ENCODE peak calls at places on chromosomes 4 and X, in eight cellular contexts. One of them, this sample, is unnamed. For H3K4me1, the result is how much of the 10 kb centered on the place peaks cover.

GRCh38 chr4:177789610-177790009 is 347.4 kb upstream of the AGA start:
- DNase-seq in ovary: no peak
- DNase-seq in tibial nerve: no peak
- DNase-seq in heart right ventricle: no peak
- DNase-seq in Panc1: no peak
- DNase-seq in MM.1S: no peak
- DNase-seq in left lung: no peak
- DNase-seq in CD8-positive, alpha-beta memory T cell: no peak
- DNase-seq in this sample: no peak

GRCh38 chr4:96149911-96150310 is 310.0 kb downstream of the PDHA2 start:
- DNase-seq in ovary: no peak
- DNase-seq in tibial nerve: no peak
- DNase-seq in heart right ventricle: no peak
- DNase-seq in Panc1: no peak
- DNase-seq in MM.1S: no peak
- DNase-seq in left lung: no peak
- DNase-seq in CD8-positive, alpha-beta memory T cell: no peak
- DNase-seq in this sample: no peak

GRCh38 chrX:77493677-77494553 is 46.7 kb downstream of the FGF16 start:
- DNase-seq in ovary: no peak
- DNase-seq in tibial nerve: no peak
- DNase-seq in heart right ventricle: no peak
- DNase-seq in Panc1: no peak
- DNase-seq in MM.1S: no peak
- DNase-seq in left lung: no peak
- DNase-seq in CD8-positive, alpha-beta memory T cell: no peak
- DNase-seq in this sample: no peak

GRCh38 chrX:47484885-47485284 is 1.9 kb upstream of the ZNF41 start:
- DNase-seq in ovary: no peak
- DNase-seq in tibial nerve: no peak
- DNase-seq in heart right ventricle: no peak
- DNase-seq in Panc1: no peak
- DNase-seq in MM.1S: no peak
- DNase-seq in left lung: no peak
- DNase-seq in CD8-positive, alpha-beta memory T cell: no peak
- DNase-seq in this sample: no peak

GRCh38 chr4:74619931-74620702 is 174.2 kb downstream of the BTC start:
- DNase-seq in ovary: no peak
- DNase-seq in tibial nerve: no peak
- DNase-seq in heart right ventricle: no peak
- DNase-seq in Panc1: no peak
- DNase-seq in MM.1S: no peak
- DNase-seq in left lung: no peak
- DNase-seq in CD8-positive, alpha-beta memory T cell: no peak
- DNase-seq in this sample: no peak

GRCh38 chrX:80432863-80433262 is 12.6 kb downstream of the TENT5D start:
- DNase-seq in ovary: no peak
- DNase-seq in tibial nerve: no peak
- DNase-seq in heart right ventricle: no peak
- DNase-seq in Panc1: no peak
- DNase-seq in MM.1S: no peak
- DNase-seq in left lung: no peak
- DNase-seq in CD8-positive, alpha-beta memory T cell: no peak
- DNase-seq in this sample: no peak

GRCh38 chr4:91359714-91360051 is 944.1 kb upstream of the GRID2 start:
- DNase-seq in ovary: no peak
- DNase-seq in tibial nerve: no peak
- DNase-seq in heart right ventricle: no peak
- DNase-seq in Panc1: no peak
- DNase-seq in MM.1S: no peak
- DNase-seq in left lung: no peak
- DNase-seq in CD8-positive, alpha-beta memory T cell: no peak
- DNase-seq in this sample: no peak

GRCh38 chrX:154006965-154007364 is 12.7 kb downstream of the IRAK1 start:
- DNase-seq in ovary: no peak
- DNase-seq in tibial nerve: no peak
- DNase-seq in heart right ventricle: no peak
- DNase-seq in Panc1: no peak
- DNase-seq in MM.1S: no peak
- DNase-seq in left lung: no peak
- DNase-seq in CD8-positive, alpha-beta memory T cell: no peak
- DNase-seq in this sample: no peak

GRCh38 chr4:39362827-39363226 is 3.3 kb downstream of the RFC1 start:
- DNase-seq in ovary: no peak
- DNase-seq in tibial nerve: no peak
- DNase-seq in heart right ventricle: no peak
- DNase-seq in Panc1: no peak
- DNase-seq in MM.1S: no peak
- DNase-seq in left lung: no peak
- DNase-seq in CD8-positive, alpha-beta memory T cell: no peak
- DNase-seq in this sample: no peak

GRCh38 chrX:53445977-53446376 is 11.8 kb upstream of the HSD17B10 start:
- DNase-seq in ovary: no peak
- DNase-seq in tibial nerve: no peak
- DNase-seq in heart right ventricle: no peak
- DNase-seq in Panc1: no peak
- DNase-seq in MM.1S: peak
- DNase-seq in left lung: peak
- DNase-seq in CD8-positive, alpha-beta memory T cell: no peak
- DNase-seq in this sample: no peak

GRCh38 chr4:53781614-53782467 is 190.6 kb upstream of the LNX1 start:
- DNase-seq in ovary: no peak
- DNase-seq in tibial nerve: no peak
- DNase-seq in heart right ventricle: no peak
- DNase-seq in Panc1: no peak
- DNase-seq in MM.1S: no peak
- DNase-seq in left lung: no peak
- DNase-seq in CD8-positive, alpha-beta memory T cell: no peak
- DNase-seq in this sample: no peak

GRCh38 chr4:132572210-132572609 is 576.9 kb upstream of the PCDH10 start:
- DNase-seq in ovary: no peak
- DNase-seq in tibial nerve: no peak
- DNase-seq in heart right ventricle: no peak
- DNase-seq in Panc1: no peak
- DNase-seq in MM.1S: no peak
- DNase-seq in left lung: no peak
- DNase-seq in CD8-positive, alpha-beta memory T cell: no peak
- DNase-seq in this sample: no peak

DNA sequence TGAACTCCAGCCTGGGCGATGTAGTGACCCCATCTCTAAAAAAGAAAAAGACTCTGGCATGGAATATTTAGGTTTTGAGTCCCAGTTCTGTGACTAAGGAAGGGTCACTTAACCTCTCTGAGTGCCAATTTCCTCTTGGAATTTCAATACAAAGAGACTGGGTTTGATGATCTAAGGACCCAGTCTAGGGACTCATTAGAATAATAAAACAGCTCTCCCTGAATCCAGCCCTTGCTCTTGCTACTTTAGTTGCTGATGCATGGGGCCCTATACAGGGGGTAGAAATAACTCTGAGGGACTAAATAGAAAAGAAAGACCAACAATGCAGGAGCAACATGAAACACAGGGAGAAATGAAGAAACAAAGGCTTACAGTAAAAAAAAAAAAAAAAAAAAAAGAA is 12.6 kb downstream of the C4orf54 start:
- DNase-seq in ovary: no peak
- DNase-seq in tibial nerve: no peak
- DNase-seq in heart right ventricle: no peak
- DNase-seq in Panc1: no peak
- DNase-seq in MM.1S: no peak
- DNase-seq in left lung: no peak
- DNase-seq in CD8-positive, alpha-beta memory T cell: no peak
- DNase-seq in this sample: no peak
- H3K4me1 ChIP-seq in ovary: under half
- H3K4me1 ChIP-seq in tibial nerve: under half
- H3K4me1 ChIP-seq in heart right ventricle: under half
- H3K4me1 ChIP-seq in Panc1: under half
- H3K4me1 ChIP-seq in MM.1S: under half
- H3K4me1 ChIP-seq in left lung: under half
- H3K4me1 ChIP-seq in CD8-positive, alpha-beta memory T cell: under half
- H3K4me1 ChIP-seq in this sample: under half

DNA sequence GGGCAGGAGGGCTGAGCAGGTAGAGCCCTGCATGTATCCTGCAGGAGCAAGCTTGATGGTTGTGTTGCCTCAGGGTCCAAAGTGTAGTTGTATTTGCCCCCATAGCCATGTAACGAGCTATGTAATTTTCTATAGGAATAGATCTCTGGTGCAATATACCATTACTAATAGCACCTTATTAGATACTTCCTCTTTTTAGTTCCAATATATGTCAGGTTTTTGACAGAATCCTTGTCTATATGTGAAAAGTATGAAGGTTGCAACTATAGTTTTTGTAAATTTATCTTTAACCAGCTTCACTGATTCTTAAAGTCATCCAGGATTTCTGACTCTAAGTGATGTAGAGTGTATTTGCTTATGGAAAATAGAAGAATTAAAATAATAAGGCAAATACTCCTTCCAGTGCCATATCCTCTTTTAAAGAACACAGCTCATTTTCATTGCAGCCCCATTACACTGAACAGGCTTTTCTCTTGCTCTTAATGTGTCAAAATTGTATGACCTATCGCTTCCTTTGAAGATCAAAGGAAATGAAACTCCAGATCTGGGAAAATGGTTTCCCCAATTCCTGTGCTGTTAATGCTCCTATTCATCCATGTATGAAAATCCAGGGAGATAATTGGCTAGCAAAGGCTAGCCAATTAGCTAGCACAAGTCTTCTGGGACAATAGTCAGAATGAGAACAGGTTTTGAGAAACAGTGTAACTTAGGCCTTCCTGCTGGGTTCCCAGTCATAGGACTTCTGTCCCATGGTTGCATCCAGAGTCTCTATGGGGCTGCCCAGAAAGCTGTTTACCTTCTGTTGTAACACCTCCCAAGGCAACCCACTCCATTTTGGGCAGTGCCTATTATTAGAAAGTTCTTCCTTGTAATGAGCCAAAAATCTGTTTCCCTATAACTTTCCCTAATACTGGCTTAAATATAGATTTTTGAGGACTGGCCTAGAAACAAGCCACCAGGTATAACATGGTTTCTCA is 90.6 kb downstream of the TSPAN7 start:
- DNase-seq in ovary: no peak
- DNase-seq in tibial nerve: no peak
- DNase-seq in heart right ventricle: no peak
- DNase-seq in Panc1: no peak
- DNase-seq in MM.1S: no peak
- DNase-seq in left lung: no peak
- DNase-seq in CD8-positive, alpha-beta memory T cell: no peak
- DNase-seq in this sample: no peak
- H3K4me1 ChIP-seq in ovary: under half
- H3K4me1 ChIP-seq in tibial nerve: under half
- H3K4me1 ChIP-seq in heart right ventricle: under half
- H3K4me1 ChIP-seq in Panc1: under half
- H3K4me1 ChIP-seq in MM.1S: under half
- H3K4me1 ChIP-seq in left lung: under half
- H3K4me1 ChIP-seq in CD8-positive, alpha-beta memory T cell: under half
- H3K4me1 ChIP-seq in this sample: under half

GRCh38 chr4:7908668-7909067 is 31.0 kb downstream of the AFAP1 start:
- DNase-seq in ovary: no peak
- DNase-seq in tibial nerve: no peak
- DNase-seq in heart right ventricle: no peak
- DNase-seq in Panc1: no peak
- DNase-seq in MM.1S: no peak
- DNase-seq in left lung: no peak
- DNase-seq in CD8-positive, alpha-beta memory T cell: no peak
- DNase-seq in this sample: no peak

GRCh38 chr4:7911044-7911578 is 28.6 kb downstream of the AFAP1 start:
- DNase-seq in ovary: no peak
- DNase-seq in tibial nerve: no peak
- DNase-seq in heart right ventricle: peak
- DNase-seq in Panc1: no peak
- DNase-seq in MM.1S: no peak
- DNase-seq in left lung: peak
- DNase-seq in CD8-positive, alpha-beta memory T cell: no peak
- DNase-seq in this sample: no peak

GRCh38 chr4:7910721-7911015 is 29.0 kb downstream of the AFAP1 start:
- DNase-seq in ovary: no peak
- DNase-seq in tibial nerve: no peak
- DNase-seq in heart right ventricle: no peak
- DNase-seq in Panc1: no peak
- DNase-seq in MM.1S: no peak
- DNase-seq in left lung: no peak
- DNase-seq in CD8-positive, alpha-beta memory T cell: no peak
- DNase-seq in this sample: no peak

GRCh38 chr4:7909463-7909862 is 30.2 kb downstream of the AFAP1 start:
- DNase-seq in ovary: no peak
- DNase-seq in tibial nerve: no peak
- DNase-seq in heart right ventricle: no peak
- DNase-seq in Panc1: no peak
- DNase-seq in MM.1S: no peak
- DNase-seq in left lung: no peak
- DNase-seq in CD8-positive, alpha-beta memory T cell: no peak
- DNase-seq in this sample: no peak

DNA sequence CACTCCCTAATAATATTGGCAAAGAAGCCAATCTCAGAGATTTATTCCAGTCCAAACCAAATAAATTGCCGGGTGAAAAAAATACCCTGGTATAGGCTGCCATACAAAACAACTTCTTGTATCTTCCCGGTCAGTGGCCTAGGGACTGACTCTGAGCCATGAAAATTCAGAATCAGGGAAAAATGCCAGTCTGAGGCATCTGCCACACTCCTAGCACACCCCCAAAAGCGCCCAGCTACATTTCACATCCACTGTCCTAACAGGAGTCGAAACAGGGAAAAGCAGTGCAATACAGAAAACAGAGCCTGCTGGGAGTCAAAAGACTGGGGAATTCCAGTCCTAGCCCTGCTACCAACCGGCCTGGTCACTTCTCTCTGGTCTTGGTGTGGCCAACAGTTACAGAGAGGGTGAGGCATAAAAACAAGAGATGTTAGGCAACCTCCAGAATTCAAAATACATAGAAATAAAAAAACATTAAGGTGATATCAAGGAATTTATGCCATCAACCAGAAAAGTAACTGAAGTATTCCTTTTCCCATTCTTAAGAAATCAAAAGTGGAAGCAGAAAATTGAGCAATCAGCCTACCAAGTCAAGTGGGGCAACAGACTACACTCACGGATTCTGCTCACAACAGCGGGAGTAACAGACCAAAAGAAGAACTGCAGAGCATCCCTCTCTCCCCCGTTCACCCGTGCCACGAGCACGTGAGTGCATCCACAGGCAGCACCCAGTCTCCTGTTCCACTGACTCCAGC is 29.5 kb downstream of the AFAP1 start:
- DNase-seq in ovary: no peak
- DNase-seq in tibial nerve: no peak
- DNase-seq in heart right ventricle: no peak
- DNase-seq in Panc1: no peak
- DNase-seq in MM.1S: no peak
- DNase-seq in left lung: peak
- DNase-seq in CD8-positive, alpha-beta memory T cell: no peak
- DNase-seq in this sample: no peak
- H3K4me1 ChIP-seq in ovary: under half
- H3K4me1 ChIP-seq in tibial nerve: half or more
- H3K4me1 ChIP-seq in heart right ventricle: under half
- H3K4me1 ChIP-seq in Panc1: half or more
- H3K4me1 ChIP-seq in MM.1S: under half
- H3K4me1 ChIP-seq in left lung: under half
- H3K4me1 ChIP-seq in CD8-positive, alpha-beta memory T cell: under half
- H3K4me1 ChIP-seq in this sample: half or more

DNA sequence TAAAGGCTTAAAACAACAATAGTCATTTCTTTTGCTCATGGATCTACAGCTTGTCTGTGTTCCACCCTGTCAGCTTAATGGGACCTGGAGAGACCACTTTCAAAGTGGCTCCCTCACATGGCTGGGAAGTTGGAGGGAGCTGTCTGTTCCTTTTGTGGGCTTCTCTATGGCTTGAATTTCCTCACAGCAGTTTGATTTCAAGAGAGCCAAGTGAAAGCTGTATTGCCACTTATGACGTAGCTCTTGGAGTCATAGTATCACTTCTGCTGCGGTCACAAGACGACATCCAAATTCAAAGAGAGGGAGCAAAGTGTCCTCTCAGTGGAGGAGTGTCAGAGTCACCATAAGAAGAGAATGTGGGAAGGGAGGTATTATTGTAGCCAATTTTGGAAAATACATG is 22.7 kb upstream of the ACSL1 start:
- DNase-seq in ovary: no peak
- DNase-seq in tibial nerve: no peak
- DNase-seq in heart right ventricle: no peak
- DNase-seq in Panc1: no peak
- DNase-seq in MM.1S: no peak
- DNase-seq in left lung: no peak
- DNase-seq in CD8-positive, alpha-beta memory T cell: no peak
- DNase-seq in this sample: no peak
- H3K4me1 ChIP-seq in ovary: under half
- H3K4me1 ChIP-seq in tibial nerve: under half
- H3K4me1 ChIP-seq in heart right ventricle: under half
- H3K4me1 ChIP-seq in Panc1: under half
- H3K4me1 ChIP-seq in MM.1S: under half
- H3K4me1 ChIP-seq in left lung: under half
- H3K4me1 ChIP-seq in CD8-positive, alpha-beta memory T cell: under half
- H3K4me1 ChIP-seq in this sample: under half

This sample was measured in esophagus squamous epithelium.